ENCODE peak calls at places on chromosomes 13 and 19, in six cellular contexts. Y is activated naive CD4-positive, alpha-beta T cell treated with anti-CD3 and anti-CD28 coated beads for 36 hours; V is fibroblast of pulmonary artery; F is NCI-H1105; A is aorta; M is pancreas. E is an unnamed sample.

GRCh38 chr13:114064516-114065140 is 67.8 kb downstream of the RASA3 start:
- DNase-seq in Y (peak; percentile 24), V (peak; percentile 45), F (no peak), A (peak; percentile 70), M (no peak), E (peak; percentile 51)

GRCh38 chr13:21670883-21671792 is at the start of gene FGF9:
- DNase-seq in Y (peak; percentile 79), V (peak; percentile 79), F (peak; percentile 69), A (peak; percentile 79), M (peak; percentile 91), E (peak; percentile 86)

GRCh38 chr13:99356216-99357089 is 49.3 kb upstream of the GPR183 start:
- DNase-seq in Y (peak; percentile 70), V (peak; percentile 83), F (no peak), A (no peak), M (no peak), E (no peak)

GRCh38 chr19:33132425-33132824 is 511 bp downstream of the WDR88 start:
- DNase-seq in Y (no peak), V (no peak), F (no peak), A (no peak), M (no peak), E (no peak)

GRCh38 chr13:29702912-29703351 is 107.4 kb upstream of the SLC7A1 start:
- DNase-seq in Y (no peak), V (peak; percentile 94), F (no peak), A (peak; percentile 60), M (no peak), E (no peak)

GRCh38 chr13:46211116-46211515 is 612 bp upstream of the LRRC63 start:
- DNase-seq in Y (peak; percentile 70), V (no peak), F (peak; percentile 10), A (no peak), M (no peak), E (no peak)

GRCh38 chr13:94433055-94433947 is 46.2 kb downstream of the DCT start:
- DNase-seq in Y (peak; percentile 67), V (peak; percentile 23), F (no peak), A (no peak), M (no peak), E (no peak)

GRCh38 chr19:58040751-58041525 is 7.1 kb downstream of the ZSCAN1 start:
- DNase-seq in Y (no peak), V (no peak), F (no peak), A (no peak), M (no peak), E (no peak)

GRCh38 chr13:28163587-28163986 is 25.2 kb downstream of the PAN3 start:
- DNase-seq in Y (no peak), V (no peak), F (no peak), A (no peak), M (no peak), E (no peak)

GRCh38 chr13:106398289-106398688 is 137.2 kb downstream of the EFNB2 start:
- DNase-seq in Y (no peak), V (no peak), F (no peak), A (no peak), M (no peak), E (no peak)

GRCh38 chr19:5038631-5039271 is 69.8 kb downstream of the KDM4B start:
- DNase-seq in Y (no peak), V (peak; percentile 28), F (no peak), A (no peak), M (no peak), E (peak; percentile 40)

GRCh38 chr13:68727165-68727564 is 1380.5 kb upstream of the ATXN8OS start:
- DNase-seq in Y (no peak), V (no peak), F (no peak), A (no peak), M (no peak), E (no peak)

GRCh38 chr19:45442927-45443461 is 19.3 kb upstream of the ERCC1 start:
- DNase-seq in Y (peak; percentile 72), V (peak; percentile 56), F (no peak), A (peak; percentile 80), M (no peak), E (peak; percentile 42)

GRCh38 chr13:27854606-27855005 is 62.3 kb downstream of the GSX1 start:
- DNase-seq in Y (no peak), V (no peak), F (no peak), A (no peak), M (no peak), E (no peak)

GRCh38 chr13:44268965-44269364 is 104.7 kb upstream of the SERP2 start:
- DNase-seq in Y (no peak), V (no peak), F (no peak), A (no peak), M (no peak), E (no peak)

GRCh38 chr13:36158606-36159005 is 27.4 kb upstream of the DCLK1 start:
- DNase-seq in Y (no peak), V (no peak), F (no peak), A (no peak), M (no peak), E (no peak)

GRCh38 chr19:10086032-10086903 is at the start of gene SHFL:
- DNase-seq in Y (peak; percentile 80), V (peak; percentile 54), F (no peak), A (peak; percentile 85), M (peak; percentile 90), E (peak; percentile 85)

GRCh38 chr19:6198896-6199239 is 63.4 kb downstream of the ACSBG2 start:
- DNase-seq in Y (no peak), V (no peak), F (no peak), A (no peak), M (no peak), E (no peak)

GRCh38 chr13:33123066-33123940 is 107.1 kb downstream of the KL start:
- DNase-seq in Y (no peak), V (peak; percentile 37), F (no peak), A (peak; percentile 70), M (no peak), E (no peak)

GRCh38 chr19:18208098-18208951 is 4.5 kb upstream of the RAB3A start:
- DNase-seq in Y (peak; percentile 63), V (peak; percentile 84), F (no peak), A (peak; percentile 70), M (no peak), E (no peak)

GRCh38 chr13:97436845-97437244 is 2.9 kb downstream of the RAP2A start:
- DNase-seq in Y (no peak), V (no peak), F (no peak), A (no peak), M (no peak), E (no peak)

E was measured in stomach.